ENCODE peak calls at places on chromosomes 6 and 20, in five cellular contexts. M is GM06990, H is NCI-H748 treated with DMSO at 0.1 percent for 48 hours, W is AG08396, X is GM23248. J is an unnamed sample.

GRCh38 chr20:2729791-2730190 is 37.2 kb downstream of the EBF4 start:
- DNase-seq in M (no peak), H (no peak), W (no peak), X (peak), J (no peak)

GRCh38 chr20:24303393-24303792 is 166.0 kb upstream of the SYNDIG1 start:
- DNase-seq in M (no peak), H (no peak), W (no peak), X (peak), J (no peak)

GRCh38 chr20:59580991-59581401 is 23.3 kb upstream of the PHACTR3 start:
- DNase-seq in M (no peak), H (no peak), W (no peak), X (no peak), J (no peak)

GRCh38 chr20:59835448-59836395 is 97.7 kb downstream of the SYCP2 start:
- DNase-seq in M (no peak), H (peak), W (peak), X (peak), J (peak)

GRCh38 chr6:42217165-42217522 is 517 bp downstream of the MRPS10 start:
- DNase-seq in M (no peak), H (no peak), W (no peak), X (peak), J (no peak)

GRCh38 chr6:159513074-159513473 is 180.0 kb downstream of the SOD2 start:
- DNase-seq in M (no peak), H (no peak), W (no peak), X (peak), J (no peak)

GRCh38 chr6:42075159-42075838 is 25.0 kb downstream of the TAF8 start:
- DNase-seq in M (no peak), H (peak), W (peak), X (peak), J (peak)

GRCh38 chr6:90559931-90560330 is 26.9 kb downstream of the MAP3K7 start:
- DNase-seq in M (no peak), H (no peak), W (no peak), X (no peak), J (no peak)

GRCh38 chr6:42050897-42051653 is 751 bp downstream of the TAF8 start:
- DNase-seq in M (no peak), H (no peak), W (no peak), X (peak), J (no peak)

GRCh38 chr20:23242104-23242503 is 108.5 kb upstream of the NXT1 start:
- DNase-seq in M (no peak), H (no peak), W (no peak), X (no peak), J (no peak)

GRCh38 chr20:38270869-38271608 is 10.5 kb upstream of the KIAA1755 start:
- DNase-seq in M (no peak), H (no peak), W (peak), X (peak), J (no peak)

GRCh38 chr20:2799688-2800589 is 488 bp downstream of the CPXM1 start:
- DNase-seq in M (no peak), H (no peak), W (peak), X (peak), J (peak)

GRCh38 chr20:20820104-20820503 is 107.7 kb upstream of the RALGAPA2 start:
- DNase-seq in M (no peak), H (peak), W (no peak), X (peak), J (peak)

GRCh38 chr6:130019796-130020105 is 1.4 kb downstream of the L3MBTL3 start:
- DNase-seq in M (no peak), H (no peak), W (peak), X (no peak), J (no peak)

GRCh38 chr6:106790146-106790770 is 160.9 kb downstream of the QRSL1 start:
- DNase-seq in M (no peak), H (no peak), W (no peak), X (no peak), J (no peak)

GRCh38 chr6:107827541-107827940 is 3.4 kb upstream of the SCML4 start:
- DNase-seq in M (no peak), H (no peak), W (no peak), X (no peak), J (no peak)

GRCh38 chr6:53517021-53517420 is 27.9 kb downstream of the GCLC start:
- DNase-seq in M (no peak), H (no peak), W (no peak), X (peak), J (no peak)

J was measured in WTC11.